ENCODE peak calls at places on chromosomes 12 and 14, in six cellular contexts. C is IMR-90, M is mesendoderm, U is mesenchymal stem cell, H is H1, L is trophoblast cell. J is an unnamed sample. For H3K36me3, the result is how much of the 10 kb centered on the place peaks cover.

GRCh38 chr14:80535171-80535570 is 323.9 kb upstream of the DIO2 start:
- DNase-seq in L (no peak), M (peak), H (no peak), U (no peak), C (no peak), J (no peak)

GRCh38 chr14:81766597-81766996 is 232.9 kb upstream of the SEL1L start:
- DNase-seq in H (no peak), C (no peak), M (peak), L (no peak), U (no peak), J (no peak)

GRCh38 chr14:88352299-88353097 is 29.4 kb upstream of the KCNK10 start:
- DNase-seq in L (no peak), M (no peak), U (no peak), H (no peak), C (peak), J (no peak)

GRCh38 chr14:88166616-88167015 is 156.5 kb downstream of the KCNK10 start:
- DNase-seq in M (peak), L (peak), U (no peak), C (peak), H (no peak), J (no peak)

GRCh38 chr14:88551936-88552565 is 2.8 kb downstream of the PTPN21 start:
- DNase-seq in U (peak), C (peak), L (no peak), H (no peak), M (peak), J (no peak)

GRCh38 chr12:28998662-28999120 is 150.4 kb upstream of the FAR2 start:
- DNase-seq in H (no peak), M (peak), C (peak), L (peak), U (peak), J (no peak)

GRCh38 chr12:104852102-104852501 is 106.0 kb downstream of the SLC41A2 start:
- DNase-seq in U (peak), L (no peak), M (no peak), H (no peak), C (peak), J (no peak)

GRCh38 chr14:90509403-90509802 is 112.6 kb downstream of the CALM1 start:
- DNase-seq in C (no peak), M (no peak), U (no peak), H (no peak), L (no peak), J (no peak)

GRCh38 chr14:31420013-31420318 is 384 bp downstream of the HEATR5A start:
- DNase-seq in U (no peak), M (no peak), C (no peak), H (no peak), L (peak), J (no peak)

GRCh38 chr12:120843472-120843871 is 60.7 kb downstream of the SPPL3 start:
- DNase-seq in L (no peak), M (no peak), H (no peak), C (no peak), U (no peak), J (no peak)

GRCh38 chr12:51921017-51921725 is 13.9 kb downstream of the ACVRL1 start:
- DNase-seq in H (no peak), L (no peak), U (no peak), M (no peak), C (no peak), J (peak)

GRCh38 chr14:77315115-77315944 is 5.4 kb downstream of the POMT2 start:
- DNase-seq in M (no peak), H (no peak), U (peak), L (peak), C (no peak), J (no peak)

GRCh38 chr14:77314043-77314442 is 6.6 kb downstream of the POMT2 start:
- DNase-seq in M (peak), U (peak), C (peak), L (peak), H (no peak), J (no peak)

GRCh38 chr14:77311217-77311616 is 9.5 kb downstream of the POMT2 start:
- DNase-seq in L (no peak), U (no peak), H (no peak), C (no peak), M (no peak), J (no peak)

GRCh38 chr14:77314539-77314938 is 6.1 kb downstream of the POMT2 start:
- DNase-seq in U (no peak), C (no peak), L (no peak), H (no peak), M (no peak), J (no peak)

DNA sequence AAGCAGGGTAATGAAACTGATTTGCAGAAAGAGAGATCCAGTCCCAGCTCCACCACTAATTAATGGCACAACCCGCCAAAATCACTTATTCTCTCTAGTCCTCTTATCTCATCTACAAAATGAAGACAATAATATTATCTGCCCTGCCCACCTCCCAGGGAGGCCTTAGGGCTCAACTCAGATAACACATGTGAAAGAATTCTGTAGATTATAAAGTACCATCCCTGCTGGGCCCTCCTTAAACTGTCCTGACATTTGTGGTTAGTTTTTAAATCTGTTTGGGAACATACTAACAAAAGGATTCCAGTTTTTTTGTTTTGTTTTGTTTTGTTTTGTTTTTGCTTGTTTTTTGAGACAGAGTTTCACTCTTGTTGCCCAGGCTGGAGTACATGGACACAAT is 7.3 kb downstream of the POMT2 start:
- DNase-seq in M (peak), L (peak), H (no peak), C (no peak), U (no peak), J (no peak)
- H2AK5ac ChIP-seq in M (no peak), L (no peak), H (no peak), C (peak), U (no peak), J (no peak)

GRCh38 chr12:117430246-117430645 is 68.8 kb upstream of the NOS1 start:
- DNase-seq in U (no peak), M (no peak), L (no peak), C (no peak), H (no peak), J (no peak)

GRCh38 chr12:117438809-117439208 is 77.4 kb upstream of the NOS1 start:
- DNase-seq in L (no peak), M (no peak), C (no peak), H (no peak), U (no peak), J (no peak)

GRCh38 chr12:117439531-117440001 is 78.1 kb upstream of the NOS1 start:
- DNase-seq in H (no peak), L (no peak), U (no peak), C (no peak), M (no peak), J (no peak)

GRCh38 chr12:117433878-117434277 is 72.5 kb upstream of the NOS1 start:
- DNase-seq in C (no peak), L (no peak), U (no peak), H (no peak), M (no peak), J (no peak)
- H3K36me3 ChIP-seq in C (under half), L (under half), U (under half), H (under half), M (under half), J (under half)

DNA sequence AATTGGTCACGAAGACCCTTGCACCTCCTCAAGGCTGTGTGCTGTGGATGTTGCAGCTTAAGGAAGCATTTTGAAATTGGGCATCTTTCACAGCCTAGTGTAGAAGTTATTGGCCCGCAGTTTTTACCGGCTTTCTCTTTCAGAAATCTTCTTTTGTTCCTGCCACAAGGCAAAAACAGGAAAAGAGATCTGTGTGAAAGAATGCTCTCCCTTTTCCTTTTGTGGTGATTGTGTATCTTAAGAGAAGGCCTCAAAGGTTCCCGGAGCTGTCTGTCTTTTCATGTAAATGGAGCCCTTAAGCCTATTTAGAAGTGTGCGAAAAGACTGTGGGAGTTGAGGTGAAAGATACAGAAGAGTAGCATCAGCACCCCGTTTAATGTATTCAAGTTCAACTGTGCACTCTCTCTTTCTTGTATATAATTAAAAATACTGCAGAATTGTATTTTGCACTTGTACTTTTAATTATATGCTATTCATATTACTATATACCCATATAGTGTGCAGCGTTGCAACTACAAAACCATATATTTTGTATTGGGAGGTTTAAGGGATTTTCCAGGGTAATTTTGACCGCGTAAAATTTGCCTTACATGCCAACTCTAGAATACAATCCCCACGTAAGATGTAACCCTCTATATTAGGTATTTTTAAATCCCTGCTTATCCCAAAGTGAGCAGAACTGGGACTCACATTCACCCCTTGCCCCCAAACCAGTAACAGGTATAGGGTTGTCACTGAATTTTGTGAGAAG is 441.7 kb downstream of the RAD51B start:
- DNase-seq in C (no peak), H (peak), M (peak), U (no peak), L (no peak), J (peak)
- H2AK5ac ChIP-seq in C (no peak), H (peak), M (no peak), U (no peak), L (peak), J (peak)

GRCh38 chr12:14953752-14954151 is 7.6 kb downstream of the ARHGDIB start:
- DNase-seq in C (no peak), H (no peak), M (no peak), L (no peak), U (no peak), J (no peak)
- H3K36me3 ChIP-seq in C (under half), H (under half), M (under half), L (under half), U (under half), J (under half)

GRCh38 chr12:11771356-11771755 is 121.9 kb downstream of the ETV6 start:
- DNase-seq in C (peak), U (peak), M (peak), H (no peak), L (peak), J (no peak)

GRCh38 chr12:11777962-11778361 is 128.5 kb downstream of the ETV6 start:
- DNase-seq in H (no peak), C (no peak), L (no peak), M (no peak), U (no peak), J (no peak)

GRCh38 chr12:11771895-11772502 is 122.5 kb downstream of the ETV6 start:
- DNase-seq in U (no peak), H (no peak), L (peak), M (no peak), C (peak), J (no peak)

GRCh38 chr12:11769723-11770514 is 120.4 kb downstream of the ETV6 start:
- DNase-seq in C (no peak), H (no peak), U (no peak), M (no peak), L (no peak), J (no peak)

GRCh38 chr12:11773889-11774677 is 124.6 kb downstream of the ETV6 start:
- DNase-seq in H (no peak), M (no peak), C (no peak), U (no peak), L (no peak), J (no peak)
- H2AK5ac ChIP-seq in H (no peak), M (no peak), C (peak), U (peak), L (no peak), J (peak)

GRCh38 chr12:123744836-123745235 is 17.3 kb upstream of the DNAH10 start:
- DNase-seq in U (no peak), L (no peak), C (no peak), M (peak), H (no peak), J (no peak)
- H3K36me3 ChIP-seq in U (half or more), L (under half), C (under half), M (under half), H (under half), J (under half)

DNA sequence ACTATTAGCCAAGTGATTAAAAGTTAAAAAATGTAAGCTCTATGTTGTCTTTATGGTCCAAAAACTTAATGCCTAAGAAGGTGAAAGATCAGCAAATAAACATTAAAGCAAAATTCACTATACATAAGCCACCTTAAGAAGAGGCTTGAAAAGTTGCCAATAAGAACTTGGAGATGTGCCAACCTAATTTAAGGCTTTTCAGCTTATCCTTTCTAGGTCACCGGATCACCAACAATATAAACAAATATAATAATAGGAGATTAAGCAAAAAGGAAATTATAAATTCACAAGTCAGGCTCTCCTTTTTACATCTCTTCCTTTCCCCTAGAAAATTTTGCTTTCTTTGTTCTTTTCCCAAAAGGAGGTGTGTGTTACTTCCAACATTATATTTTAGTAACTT is 30.9 kb downstream of the SLC2A3 start:
- DNase-seq in L (no peak), U (peak), M (no peak), H (no peak), C (no peak), J (no peak)
- H2AK5ac ChIP-seq in L (no peak), U (no peak), M (no peak), H (no peak), C (no peak), J (no peak)

DNA sequence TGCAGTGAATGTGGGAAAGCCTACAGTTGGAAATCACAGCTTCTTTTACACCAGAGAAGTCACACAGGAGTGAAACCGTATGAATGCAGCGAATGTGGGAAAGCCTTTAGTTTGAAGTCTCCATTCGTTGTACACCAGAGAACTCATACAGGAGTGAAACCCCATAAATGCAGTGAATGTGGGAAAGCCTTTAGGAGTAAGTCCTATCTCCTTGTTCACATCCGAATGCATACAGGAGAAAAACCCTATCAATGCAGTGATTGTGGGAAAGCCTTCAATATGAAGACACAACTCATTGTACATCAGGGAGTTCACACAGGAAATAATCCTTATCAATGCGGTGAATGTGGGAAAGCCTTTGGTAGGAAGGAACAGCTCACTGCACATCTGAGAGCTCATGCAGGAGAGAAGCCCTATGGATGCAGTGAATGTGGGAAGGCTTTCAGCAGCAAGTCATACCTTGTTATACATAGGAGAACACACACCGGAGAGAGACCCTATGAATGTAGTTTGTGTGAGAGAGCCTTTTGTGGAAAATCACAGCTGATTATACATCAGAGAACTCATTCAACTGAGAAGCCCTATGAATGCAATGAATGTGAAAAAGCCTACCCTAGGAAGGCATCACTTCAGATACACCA is 24.6 kb downstream of the ZNF26 start:
- DNase-seq in M (peak), U (peak), H (no peak), L (no peak), C (no peak), J (no peak)
- H3K36me3 ChIP-seq in M (under half), U (half or more), H (under half), L (under half), C (half or more), J (half or more)

DNA sequence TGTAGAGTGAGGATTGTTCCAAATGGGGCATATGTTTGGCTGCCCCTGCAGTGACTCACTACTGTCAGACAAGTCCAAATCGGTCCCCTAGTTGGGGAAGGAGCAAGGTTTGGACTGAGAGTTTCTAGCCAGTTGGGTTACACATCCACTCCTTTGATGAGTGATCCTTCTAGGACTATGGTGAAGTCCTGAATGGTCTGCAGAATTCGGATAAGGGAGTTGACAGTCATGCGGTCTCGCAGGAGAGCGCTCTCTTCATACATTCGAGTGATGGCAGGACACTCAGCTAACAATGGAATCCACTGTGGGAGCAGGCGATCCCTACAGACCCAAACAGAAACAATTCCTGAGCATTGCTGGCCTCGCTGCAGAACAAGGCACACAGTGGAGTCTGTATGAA is 61.5 kb upstream of the SINHCAF start:
- DNase-seq in M (peak), U (no peak), C (no peak), L (no peak), H (no peak), J (peak)
- H2AK5ac ChIP-seq in M (no peak), U (no peak), C (no peak), L (no peak), H (peak), J (no peak)

J was measured in neuronal stem cell.